ENCODE peak calls at places on chromosome 4, in four cellular contexts. T, O, F and M are unnamed samples.

GRCh38 chr4:48012819-48013218 is 3.7 kb downstream of the CNGA1 start:
- DNase-seq in T (no peak), O (no peak), F (no peak), M (no peak)

GRCh38 chr4:95232358-95233156 is 316.2 kb downstream of the UNC5C start:
- DNase-seq in T (no peak), F (no peak), O (no peak), M (no peak)

GRCh38 chr4:110467400-110467799 is 8.6 kb upstream of the ENPEP start:
- DNase-seq in O (no peak), F (no peak), T (no peak), M (no peak)

GRCh38 chr4:24965627-24966026 is 52.8 kb upstream of the CCDC149 start:
- DNase-seq in F (no peak), T (peak; percentile 4), O (peak; percentile 24), M (no peak)

GRCh38 chr4:56181140-56181950 is 205.9 kb downstream of the AASDH start:
- DNase-seq in O (no peak), F (peak; percentile 23), T (no peak), M (no peak)

GRCh38 chr4:3516061-3516835 is 16.0 kb downstream of the LRPAP1 start:
- DNase-seq in F (no peak), T (no peak), O (no peak), M (no peak)

GRCh38 chr4:88457307-88458090 is 580 bp downstream of the HERC5 start:
- DNase-seq in O (peak; percentile 64), F (peak; percentile 6), T (no peak), M (peak; percentile 41)

GRCh38 chr4:159547645-159548308 is 444.9 kb downstream of the RAPGEF2 start:
- DNase-seq in F (no peak), O (no peak), T (no peak), M (no peak)

GRCh38 chr4:126395661-126396060 is 1080.9 kb downstream of the FAT4 start:
- DNase-seq in F (no peak), O (peak; percentile 25), T (peak; percentile 4), M (no peak)

GRCh38 chr4:141417387-141417786 is 196.7 kb downstream of the ZNF330 start:
- DNase-seq in F (no peak), T (peak; percentile 48), O (no peak), M (no peak)

GRCh38 chr4:107742196-107742595 is 22.2 kb upstream of the PAPSS1 start:
- DNase-seq in F (no peak), T (no peak), O (no peak), M (no peak)

GRCh38 chr4:150679018-150679766 is 97.2 kb downstream of the MAB21L2 start:
- DNase-seq in F (no peak), T (no peak), O (no peak), M (no peak)

GRCh38 chr4:41303372-41304118 is 46.8 kb downstream of the UCHL1 start:
- DNase-seq in F (no peak), O (no peak), T (no peak), M (no peak)

GRCh38 chr4:925771-926500 is 6.2 kb downstream of the GAK start:
- DNase-seq in O (no peak), F (no peak), T (no peak), M (no peak)

GRCh38 chr4:94399721-94400120 is 52.0 kb upstream of the PDLIM5 start:
- DNase-seq in T (no peak), F (no peak), O (no peak), M (no peak)

GRCh38 chr4:576245-576821 is at the start of gene TMEM271:
- DNase-seq in F (no peak), O (no peak), T (no peak), M (no peak)

GRCh38 chr4:83219344-83219990 is 65.1 kb downstream of the COQ2 start:
- DNase-seq in F (no peak), O (no peak), T (no peak), M (no peak)

GRCh38 chr4:156971168-156971601 is 414 bp downstream of the PDGFC start:
- DNase-seq in T (no peak), F (no peak), O (peak; percentile 49), M (peak; percentile 44)

GRCh38 chr4:87317527-87317926 is 5.2 kb downstream of the HSD17B13 start:
- DNase-seq in T (peak; percentile 32), F (no peak), O (no peak), M (no peak)

GRCh38 chr4:120018786-120019185 is 47.9 kb downstream of the MAD2L1 start:
- DNase-seq in O (no peak), F (no peak), T (no peak), M (no peak)

GRCh38 chr4:35189988-35190613 is 1054.2 kb downstream of the ARAP2 start:
- DNase-seq in T (no peak), F (no peak), O (no peak), M (no peak)

GRCh38 chr4:95216636-95217035 is 332.1 kb downstream of the UNC5C start:
- DNase-seq in F (no peak), O (no peak), T (no peak), M (no peak)

GRCh38 chr4:6974138-6974848 is 64.7 kb downstream of the TBC1D14 start:
- DNase-seq in O (peak; percentile 89), T (peak; percentile 90), F (peak; percentile 70), M (peak; percentile 89)

GRCh38 chr4:70405765-70406164 is 8.0 kb downstream of the OPRPN start:
- DNase-seq in O (no peak), T (no peak), F (no peak), M (no peak)
- H3K27ac ChIP-seq in O (no peak overlapping the region), T (no peak overlapping the region), F (no peak overlapping the region), M (no peak overlapping the region)

DNA sequence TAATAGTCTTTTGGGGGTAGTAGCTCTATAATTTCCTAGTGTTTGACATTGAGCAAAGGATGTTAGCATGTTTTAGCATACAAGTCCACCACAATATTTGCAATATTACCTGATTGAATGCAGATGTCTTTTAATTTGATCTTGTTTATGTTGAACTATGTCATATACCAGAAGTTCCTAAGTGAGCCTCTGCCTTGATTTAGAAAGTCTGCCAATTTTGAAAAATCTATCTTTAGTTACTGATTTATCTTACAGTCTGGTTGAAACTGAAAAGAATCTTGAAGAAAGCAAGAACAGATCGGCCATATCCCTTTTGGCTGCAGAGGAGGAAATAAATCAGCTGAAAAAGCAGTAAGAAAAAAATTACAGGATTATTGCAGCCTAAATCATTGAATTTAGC is 18.5 kb downstream of the SPATA18 start:
- DNase-seq in F (no peak), O (no peak), T (no peak), M (no peak)
- H3K27me3 ChIP-seq in F (peaks cover 32% of the 10 kb centered on the region), O (no peaks in the 10 kb centered on the region), T (no peaks in the 10 kb centered on the region), M (no peaks in the 10 kb centered on the region)

DNA sequence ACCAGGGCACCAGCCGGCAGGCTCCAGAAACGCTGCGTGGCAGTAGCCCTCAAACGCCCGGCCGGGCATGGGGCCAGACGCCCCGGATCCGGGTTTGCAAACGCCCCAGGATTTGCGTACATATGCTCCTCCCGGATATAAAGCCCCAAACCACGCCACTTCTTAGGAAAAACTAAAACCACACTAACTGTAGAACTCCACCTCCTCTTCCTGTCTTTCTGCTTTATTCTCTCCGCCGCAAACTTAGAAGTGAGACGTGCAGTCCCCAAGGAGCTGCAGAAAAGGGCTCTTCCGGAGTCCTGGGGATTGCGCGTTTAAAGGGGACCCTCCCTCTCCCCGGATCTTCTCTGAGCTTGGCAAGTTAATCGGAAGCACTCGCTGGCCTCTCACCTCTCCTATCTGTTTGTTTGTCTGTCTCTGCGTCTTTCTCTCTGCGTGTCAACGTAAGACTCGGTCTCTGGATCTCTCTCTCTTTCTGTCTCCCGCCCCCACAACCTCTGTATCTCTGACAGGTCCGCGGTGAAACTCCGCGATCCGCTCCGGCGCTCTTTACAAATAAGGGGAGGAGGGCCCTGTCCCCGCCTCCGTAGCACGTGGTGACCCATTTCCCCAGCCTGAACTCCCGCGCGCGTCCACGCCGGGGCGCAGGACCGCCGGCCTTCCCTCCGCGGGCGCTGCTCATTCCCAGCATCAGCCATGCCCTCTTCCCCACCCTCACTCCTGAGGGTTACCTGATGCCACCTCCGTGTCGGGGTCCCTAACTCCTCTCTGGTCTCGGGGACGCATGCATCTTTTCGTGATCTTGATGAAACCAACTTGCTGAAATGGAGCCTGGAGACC is at the start of gene SLC39A8:
- DNase-seq in F (peak; percentile 66), T (peak; percentile 66), O (peak; percentile 92), M (peak; percentile 95)
- H3K9ac ChIP-seq in F (peak within 1 kb of the TSS; percentile 59), T (peak within 1 kb of the TSS; percentile 27), O (peak within 1 kb of the TSS; percentile 11), M (peak within 1 kb of the TSS; percentile 93)

DNA sequence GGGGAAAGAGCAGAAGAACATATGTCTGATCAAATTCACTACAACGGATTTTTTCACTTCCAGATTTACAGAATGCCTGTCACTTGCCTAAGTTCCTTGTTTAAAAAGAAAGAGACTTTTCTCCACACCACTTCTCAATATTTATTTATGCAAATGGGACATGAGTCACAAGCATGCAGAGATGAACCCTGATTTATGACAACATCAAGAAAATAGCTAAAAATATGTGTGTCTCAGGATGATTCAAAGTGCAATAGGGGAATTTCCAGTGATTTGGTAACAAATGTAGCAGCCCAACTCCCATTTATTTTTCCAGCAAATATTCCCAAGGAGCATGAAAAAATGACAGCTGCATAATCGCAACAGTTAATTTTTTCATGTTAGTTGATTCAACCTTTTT is 180.4 kb upstream of the FAT1 start:
- DNase-seq in T (peak; percentile 80), F (no peak), O (no peak), M (no peak)
- H3K27ac ChIP-seq in T (no peak overlapping the region), F (no peak overlapping the region), O (no peak overlapping the region), M (peak overlapping the region; percentile 13)

GRCh38 chr4:184274288-184274951 is 56.7 kb upstream of the ENPP6 start:
- DNase-seq in T (no peak), O (peak; percentile 22), F (no peak), M (no peak)
- H3K27me3 ChIP-seq in T (no peaks in the 10 kb centered on the region), O (no peaks in the 10 kb centered on the region), F (no peaks in the 10 kb centered on the region), M (no peaks in the 10 kb centered on the region)